ENCODE peak calls at places on chromosomes 13 and 19, in five cellular contexts. One of them, this sample, is unnamed.

GRCh38 chr13:46778879-46779278 is 18.1 kb downstream of the ESD start:
- DNase-seq in body of pancreas: no peak
- DNase-seq in IMR-90: peak
- DNase-seq in esophagus squamous epithelium: no peak
- DNase-seq in sigmoid colon: no peak
- DNase-seq in this sample: no peak

GRCh38 chr19:33472696-33473624 is 48.6 kb downstream of the PEPD start:
- DNase-seq in esophagus squamous epithelium: no peak
- DNase-seq in body of pancreas: no peak
- DNase-seq in sigmoid colon: no peak
- DNase-seq in IMR-90: peak
- DNase-seq in this sample: no peak

GRCh38 chr13:24226762-24227161 is 66.2 kb downstream of the SPATA13 start:
- DNase-seq in esophagus squamous epithelium: no peak
- DNase-seq in body of pancreas: no peak
- DNase-seq in sigmoid colon: no peak
- DNase-seq in IMR-90: no peak
- DNase-seq in this sample: no peak

GRCh38 chr13:42968906-42969305 is 23.1 kb downstream of the EPSTI1 start:
- DNase-seq in IMR-90: no peak
- DNase-seq in sigmoid colon: no peak
- DNase-seq in body of pancreas: peak
- DNase-seq in esophagus squamous epithelium: no peak
- DNase-seq in this sample: no peak

GRCh38 chr19:30402790-30403189 is 30.6 kb downstream of the ZNF536 start:
- DNase-seq in esophagus squamous epithelium: no peak
- DNase-seq in IMR-90: no peak
- DNase-seq in sigmoid colon: no peak
- DNase-seq in body of pancreas: no peak
- DNase-seq in this sample: no peak

GRCh38 chr13:20908714-20909497 is 6.4 kb upstream of the XPO4 start:
- DNase-seq in sigmoid colon: no peak
- DNase-seq in esophagus squamous epithelium: no peak
- DNase-seq in body of pancreas: no peak
- DNase-seq in IMR-90: no peak
- DNase-seq in this sample: no peak

GRCh38 chr19:32227561-32228165 is 117.7 kb upstream of the ZNF507 start:
- DNase-seq in esophagus squamous epithelium: no peak
- DNase-seq in sigmoid colon: no peak
- DNase-seq in body of pancreas: no peak
- DNase-seq in IMR-90: no peak
- DNase-seq in this sample: no peak

GRCh38 chr13:85544756-85545155 is 254.5 kb downstream of the SLITRK6 start:
- DNase-seq in sigmoid colon: no peak
- DNase-seq in esophagus squamous epithelium: no peak
- DNase-seq in body of pancreas: no peak
- DNase-seq in IMR-90: no peak
- DNase-seq in this sample: no peak

GRCh38 chr19:32287811-32288227 is 57.6 kb upstream of the ZNF507 start:
- DNase-seq in sigmoid colon: peak
- DNase-seq in esophagus squamous epithelium: no peak
- DNase-seq in IMR-90: peak
- DNase-seq in body of pancreas: peak
- DNase-seq in this sample: peak

GRCh38 chr13:101341464-101341863 is 74.8 kb downstream of the NALCN start:
- DNase-seq in IMR-90: peak
- DNase-seq in body of pancreas: no peak
- DNase-seq in sigmoid colon: no peak
- DNase-seq in esophagus squamous epithelium: no peak
- DNase-seq in this sample: no peak

GRCh38 chr13:114258589-114258988 is 22.8 kb upstream of the UPF3A start:
- DNase-seq in esophagus squamous epithelium: no peak
- DNase-seq in body of pancreas: peak
- DNase-seq in sigmoid colon: no peak
- DNase-seq in IMR-90: no peak
- DNase-seq in this sample: no peak

GRCh38 chr13:36259361-36260137 is 38.1 kb downstream of the CCDC169 start:
- DNase-seq in sigmoid colon: no peak
- DNase-seq in esophagus squamous epithelium: no peak
- DNase-seq in IMR-90: no peak
- DNase-seq in body of pancreas: no peak
- DNase-seq in this sample: no peak

GRCh38 chr19:51726049-51726448 is 2.3 kb upstream of the HAS1 start:
- DNase-seq in sigmoid colon: peak
- DNase-seq in IMR-90: peak
- DNase-seq in body of pancreas: no peak
- DNase-seq in esophagus squamous epithelium: no peak
- DNase-seq in this sample: peak

GRCh38 chr19:30696514-30696913 is 324.3 kb downstream of the ZNF536 start:
- DNase-seq in esophagus squamous epithelium: no peak
- DNase-seq in body of pancreas: peak
- DNase-seq in IMR-90: peak
- DNase-seq in sigmoid colon: peak
- DNase-seq in this sample: no peak

GRCh38 chr13:81377926-81378325 is 1037.0 kb upstream of the SPRY2 start:
- DNase-seq in body of pancreas: no peak
- DNase-seq in IMR-90: no peak
- DNase-seq in esophagus squamous epithelium: no peak
- DNase-seq in sigmoid colon: no peak
- DNase-seq in this sample: no peak

GRCh38 chr19:5792224-5792623 is 1.3 kb upstream of the DUS3L start:
- DNase-seq in esophagus squamous epithelium: no peak
- DNase-seq in body of pancreas: no peak
- DNase-seq in sigmoid colon: no peak
- DNase-seq in IMR-90: no peak
- DNase-seq in this sample: no peak

GRCh38 chr13:113415032-113415431 is 38.3 kb downstream of the ADPRHL1 start:
- DNase-seq in sigmoid colon: no peak
- DNase-seq in IMR-90: no peak
- DNase-seq in esophagus squamous epithelium: no peak
- DNase-seq in body of pancreas: no peak
- DNase-seq in this sample: no peak

GRCh38 chr19:33554821-33555220 is 33.2 kb upstream of the PEPD start:
- DNase-seq in body of pancreas: no peak
- DNase-seq in sigmoid colon: peak
- DNase-seq in IMR-90: no peak
- DNase-seq in esophagus squamous epithelium: no peak
- DNase-seq in this sample: no peak

GRCh38 chr19:7729831-7730285 is 2.1 kb downstream of the CLEC4G start:
- DNase-seq in body of pancreas: no peak
- DNase-seq in IMR-90: no peak
- DNase-seq in sigmoid colon: no peak
- DNase-seq in esophagus squamous epithelium: no peak
- DNase-seq in this sample: no peak

GRCh38 chr13:42893346-42893745 is 98.7 kb downstream of the EPSTI1 start:
- DNase-seq in body of pancreas: no peak
- DNase-seq in sigmoid colon: no peak
- DNase-seq in esophagus squamous epithelium: no peak
- DNase-seq in IMR-90: peak
- DNase-seq in this sample: peak

GRCh38 chr19:38557205-38557799 is 60.5 kb downstream of the MAP4K1 start:
- DNase-seq in sigmoid colon: no peak
- DNase-seq in esophagus squamous epithelium: no peak
- DNase-seq in IMR-90: no peak
- DNase-seq in body of pancreas: no peak
- DNase-seq in this sample: no peak

DNA sequence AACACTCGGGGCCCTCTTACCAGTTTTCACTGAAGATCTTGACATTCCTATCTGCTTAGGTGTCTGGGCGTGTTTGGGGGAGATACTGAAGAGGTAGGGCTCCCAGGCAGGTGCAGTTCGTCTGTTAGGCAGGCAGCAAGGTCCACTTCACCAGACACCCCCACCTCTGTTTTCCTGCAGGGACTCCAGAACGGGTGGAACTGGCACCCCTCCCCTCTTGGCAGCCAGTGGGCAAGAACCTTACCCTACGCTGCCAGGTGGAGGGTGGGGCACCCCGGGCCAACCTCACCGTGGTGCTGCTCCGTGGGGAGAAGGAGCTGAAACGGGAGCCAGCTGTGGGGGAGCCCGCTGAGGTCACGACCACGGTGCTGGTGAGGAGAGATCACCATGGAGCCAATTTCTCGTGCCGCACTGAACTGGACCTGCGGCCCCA is 3.4 kb upstream of the ICAM4 start:
- DNase-seq in body of pancreas: no peak
- DNase-seq in esophagus squamous epithelium: no peak
- DNase-seq in sigmoid colon: no peak
- DNase-seq in IMR-90: no peak
- DNase-seq in this sample: no peak
- TF ChIP-seq POLR2A in body of pancreas: no peak
- TF ChIP-seq POLR2A in esophagus squamous epithelium: no peak
- TF ChIP-seq POLR2A in sigmoid colon: no peak
- TF ChIP-seq POLR2A in IMR-90: no peak
- TF ChIP-seq POLR2A in this sample: no peak

GRCh38 chr19:46848389-46848788 is 2.3 kb downstream of the AP2S1 start:
- DNase-seq in esophagus squamous epithelium: no peak
- DNase-seq in sigmoid colon: peak
- DNase-seq in IMR-90: no peak
- DNase-seq in body of pancreas: no peak
- DNase-seq in this sample: no peak
- TF ChIP-seq CTCF in esophagus squamous epithelium: no peak
- TF ChIP-seq CTCF in sigmoid colon: no peak
- TF ChIP-seq CTCF in IMR-90: no peak
- TF ChIP-seq CTCF in body of pancreas: no peak
- TF ChIP-seq CTCF in this sample: no peak

DNA sequence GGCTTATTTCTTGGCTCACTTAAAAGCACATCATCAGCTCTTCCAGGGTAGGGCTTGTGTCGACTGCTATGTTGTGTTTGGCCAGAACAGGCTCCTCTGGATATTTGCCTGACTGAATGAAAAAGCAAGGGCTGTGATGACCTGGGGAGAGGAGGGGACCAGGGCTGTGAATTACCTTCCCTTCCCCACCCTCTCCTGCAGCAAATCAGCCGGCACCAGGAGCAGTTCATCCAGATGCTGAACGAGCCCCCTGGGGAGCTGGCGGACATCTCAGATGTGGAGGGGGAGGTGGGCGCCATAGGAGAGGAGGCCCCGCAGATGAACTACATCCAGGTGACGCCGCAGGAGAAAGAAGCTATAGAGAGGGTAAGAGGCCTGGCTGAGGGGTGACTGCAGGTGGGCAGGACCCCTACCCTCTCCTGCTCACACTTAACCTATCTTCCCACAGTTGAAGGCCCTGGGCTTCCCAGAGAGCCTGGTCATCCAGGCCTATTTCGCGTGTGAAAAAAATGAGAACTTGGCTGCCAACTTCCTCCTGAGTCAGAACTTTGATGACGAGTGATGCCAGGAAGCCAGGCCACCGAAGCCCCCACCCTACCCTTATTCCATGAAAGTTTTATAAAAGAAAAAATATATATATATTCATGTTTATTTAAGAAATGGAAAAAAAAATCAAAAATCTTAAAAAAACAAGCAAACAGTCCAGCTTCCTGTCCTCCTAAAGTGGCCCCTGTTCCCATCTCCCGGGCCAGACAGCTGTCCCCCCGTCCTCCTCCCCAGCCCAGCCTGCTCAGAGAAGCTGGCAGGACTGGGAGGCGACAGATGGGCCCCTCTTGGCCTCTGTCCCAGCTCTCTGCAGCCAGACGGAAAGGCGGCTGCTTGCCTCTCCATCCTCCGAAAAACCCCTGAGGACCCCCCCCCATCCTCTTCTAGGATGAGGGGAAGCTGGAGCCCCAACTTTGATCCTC is 4.3 kb downstream of the GADD45GIP1 start:
- DNase-seq in body of pancreas: no peak
- DNase-seq in IMR-90: peak
- DNase-seq in sigmoid colon: no peak
- DNase-seq in esophagus squamous epithelium: no peak
- DNase-seq in this sample: no peak
- TF ChIP-seq POLR2A in body of pancreas: no peak
- TF ChIP-seq POLR2A in IMR-90: no peak
- TF ChIP-seq POLR2A in sigmoid colon: no peak
- TF ChIP-seq POLR2A in esophagus squamous epithelium: no peak
- TF ChIP-seq POLR2A in this sample: no peak

GRCh38 chr19:28641395-28641794 is 571.6 kb downstream of the UQCRFS1 start:
- DNase-seq in sigmoid colon: no peak
- DNase-seq in esophagus squamous epithelium: no peak
- DNase-seq in body of pancreas: no peak
- DNase-seq in IMR-90: no peak
- DNase-seq in this sample: no peak

GRCh38 chr19:28642787-28643186 is 570.2 kb downstream of the UQCRFS1 start:
- DNase-seq in sigmoid colon: no peak
- DNase-seq in esophagus squamous epithelium: no peak
- DNase-seq in body of pancreas: no peak
- DNase-seq in IMR-90: no peak
- DNase-seq in this sample: no peak

GRCh38 chr19:28644261-28644660 is 568.7 kb downstream of the UQCRFS1 start:
- DNase-seq in IMR-90: no peak
- DNase-seq in sigmoid colon: no peak
- DNase-seq in body of pancreas: no peak
- DNase-seq in esophagus squamous epithelium: no peak
- DNase-seq in this sample: no peak

GRCh38 chr19:28640506-28640905 is 572.4 kb downstream of the UQCRFS1 start:
- DNase-seq in body of pancreas: no peak
- DNase-seq in IMR-90: no peak
- DNase-seq in sigmoid colon: no peak
- DNase-seq in esophagus squamous epithelium: no peak
- DNase-seq in this sample: no peak

GRCh38 chr19:28643284-28643683 is 569.7 kb downstream of the UQCRFS1 start:
- DNase-seq in body of pancreas: no peak
- DNase-seq in esophagus squamous epithelium: no peak
- DNase-seq in IMR-90: no peak
- DNase-seq in sigmoid colon: no peak
- DNase-seq in this sample: no peak
- TF ChIP-seq CTCF in body of pancreas: no peak
- TF ChIP-seq CTCF in esophagus squamous epithelium: no peak
- TF ChIP-seq CTCF in IMR-90: no peak
- TF ChIP-seq CTCF in sigmoid colon: no peak
- TF ChIP-seq CTCF in this sample: no peak

GRCh38 chr13:39952244-39953233 is 297.1 kb downstream of the COG6 start:
- DNase-seq in IMR-90: peak
- DNase-seq in body of pancreas: no peak
- DNase-seq in esophagus squamous epithelium: no peak
- DNase-seq in sigmoid colon: no peak
- DNase-seq in this sample: no peak
- TF ChIP-seq POLR2A in IMR-90: no peak
- TF ChIP-seq POLR2A in body of pancreas: no peak
- TF ChIP-seq POLR2A in esophagus squamous epithelium: no peak
- TF ChIP-seq POLR2A in sigmoid colon: no peak
- TF ChIP-seq POLR2A in this sample: no peak

DNA sequence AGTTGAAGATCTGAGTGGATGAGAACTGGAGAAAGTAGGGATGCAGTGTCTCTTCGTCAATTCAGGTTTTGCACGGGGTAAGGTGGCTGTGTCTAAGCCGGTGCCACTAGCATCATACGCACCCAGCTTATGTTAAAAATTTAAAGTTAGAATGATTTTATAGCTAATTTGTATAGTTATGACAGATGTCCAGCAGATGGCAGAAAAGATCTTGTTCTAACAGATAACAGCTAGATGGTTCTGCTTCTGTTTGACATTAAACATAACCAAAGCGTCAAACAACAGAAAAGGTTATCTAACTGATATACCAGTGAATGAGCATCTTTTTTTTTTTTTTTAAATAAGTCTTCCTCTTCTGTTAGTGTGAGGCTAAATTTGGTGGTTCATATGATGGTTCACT is 18.8 kb upstream of the EDDM13 start:
- DNase-seq in esophagus squamous epithelium: no peak
- DNase-seq in sigmoid colon: no peak
- DNase-seq in body of pancreas: no peak
- DNase-seq in IMR-90: peak
- DNase-seq in this sample: no peak
- TF ChIP-seq CTCF in esophagus squamous epithelium: peak
- TF ChIP-seq CTCF in sigmoid colon: no peak
- TF ChIP-seq CTCF in body of pancreas: peak
- TF ChIP-seq CTCF in IMR-90: peak
- TF ChIP-seq CTCF in this sample: peak